ENCODE peak calls at places on chromosomes 2 and 18, in four cellular contexts. U is adipocyte, M is GM13976, P is AG04450. B is an unnamed sample.

GRCh38 chr2:215772003-215772402 is 241.3 kb downstream of the MREG start:
- DNase-seq in U (peak), M (no peak), P (no peak), B (no peak)

GRCh38 chr18:58671941-58672565 is 788 bp downstream of the MALT1 start:
- DNase-seq in U (peak), M (no peak), P (no peak), B (no peak)

GRCh38 chr18:31942301-31942998 is 478 bp downstream of the TRAPPC8 start:
- DNase-seq in U (peak), M (peak), P (no peak), B (no peak)

GRCh38 chr18:70422061-70422965 is 133.5 kb downstream of the SOCS6 start:
- DNase-seq in U (peak), M (no peak), P (peak), B (peak)

GRCh38 chr2:70767094-70767698 is 804 bp downstream of the ADD2 start:
- DNase-seq in U (no peak), M (peak), P (no peak), B (no peak)

GRCh38 chr2:62415518-62415917 is 90.5 kb downstream of the TMEM17 start:
- DNase-seq in U (no peak), M (no peak), P (no peak), B (no peak)

GRCh38 chr2:218959141-218959731 is at the start of gene CDK5R2:
- DNase-seq in U (peak), M (peak), P (peak), B (peak)

GRCh38 chr2:20666114-20666363 is 905 bp upstream of the GDF7 start:
- DNase-seq in U (no peak), M (peak), P (no peak), B (no peak)

GRCh38 chr2:9653485-9654271 is 22.9 kb upstream of the YWHAQ start:
- DNase-seq in U (no peak), M (no peak), P (no peak), B (no peak)

GRCh38 chr2:11542275-11542819 is 8.5 kb downstream of the GREB1 start:
- DNase-seq in U (no peak), M (no peak), P (no peak), B (no peak)

GRCh38 chr2:103788875-103789715 is 1027.3 kb downstream of the TMEM182 start:
- DNase-seq in U (no peak), M (no peak), P (no peak), B (no peak)

GRCh38 chr2:195121341-195121740 is 535.7 kb upstream of the SLC39A10 start:
- DNase-seq in U (no peak), M (no peak), P (no peak), B (no peak)

GRCh38 chr18:34807106-34807796 is 97.2 kb downstream of the DTNA start:
- DNase-seq in U (no peak), M (no peak), P (no peak), B (no peak)

GRCh38 chr2:169653636-169654035 is 40.6 kb downstream of the CFAP210 start:
- DNase-seq in U (no peak), M (no peak), P (no peak), B (no peak)

GRCh38 chr2:20668470-20668869 is 1.5 kb downstream of the GDF7 start:
- DNase-seq in U (no peak), M (peak), P (no peak), B (no peak)

GRCh38 chr18:42156266-42156665 is 201.2 kb downstream of the PIK3C3 start:
- DNase-seq in U (no peak), M (no peak), P (no peak), B (no peak)

GRCh38 chr2:173415663-173416469 is 61.2 kb downstream of the CDCA7 start:
- DNase-seq in U (no peak), M (no peak), P (no peak), B (no peak)

GRCh38 chr2:44349506-44349905 is 11.8 kb downstream of the PREPL start:
- DNase-seq in U (no peak), M (no peak), P (no peak), B (no peak)

GRCh38 chr18:9474103-9474982 is 970 bp upstream of the RALBP1 start:
- DNase-seq in U (peak), M (no peak), P (no peak), B (no peak)

GRCh38 chr2:23293063-23293462 is 91.9 kb upstream of the KLHL29 start:
- DNase-seq in U (no peak), M (no peak), P (no peak), B (no peak)

GRCh38 chr2:33240178-33240577 is 236.3 kb upstream of the RASGRP3 start:
- DNase-seq in U (no peak), M (no peak), P (peak), B (no peak)

GRCh38 chr2:88016948-88017779 is 817 bp upstream of the RNU2-63P start:
- DNase-seq in U (no peak), M (peak), P (no peak), B (no peak)

GRCh38 chr2:46858697-46859080 is 56.9 kb downstream of the MCFD2 start:
- DNase-seq in U (peak), M (no peak), P (peak), B (no peak)

GRCh38 chr2:72193723-72194122 is 46.1 kb upstream of the CYP26B1 start:
- DNase-seq in U (no peak), M (no peak), P (no peak), B (no peak)

GRCh38 chr2:241777686-241778627 is 1.3 kb downstream of the GAL3ST2 start:
- DNase-seq in U (no peak), M (peak), P (no peak), B (no peak)

GRCh38 chr2:121285077-121285449 is at the start of gene TFCP2L1:
- DNase-seq in U (peak), M (peak), P (no peak), B (no peak)

GRCh38 chr18:74023220-74023619 is 124.4 kb downstream of the FBXO15 start:
- DNase-seq in U (no peak), M (no peak), P (no peak), B (no peak)

GRCh38 chr2:133553838-133554408 is 14.3 kb downstream of the NCKAP5 start:
- DNase-seq in U (no peak), M (no peak), P (no peak), B (no peak)

GRCh38 chr2:70941701-70942100 is 6.0 kb downstream of the ATP6V1B1 start:
- DNase-seq in U (no peak), M (no peak), P (no peak), B (no peak)

GRCh38 chr18:72984290-72984689 is 116.5 kb upstream of the NETO1 start:
- DNase-seq in U (no peak), M (no peak), P (no peak), B (no peak)

GRCh38 chr2:85175369-85176299 is 42.4 kb downstream of the TCF7L1 start:
- DNase-seq in U (peak), M (no peak), P (no peak), B (no peak)

GRCh38 chr2:8679827-8680731 is 1.8 kb upstream of the ID2 start:
- DNase-seq in U (peak), M (no peak), P (no peak), B (no peak)

GRCh38 chr2:75311993-75312392 is 112.7 kb upstream of the TACR1 start:
- DNase-seq in U (no peak), M (peak), P (no peak), B (no peak)

GRCh38 chr2:158011055-158011771 is 90.5 kb upstream of the UPP2 start:
- DNase-seq in U (no peak), M (no peak), P (no peak), B (peak)

GRCh38 chr2:102672124-102672786 is 52.9 kb downstream of the SLC9A2 start:
- DNase-seq in U (no peak), M (no peak), P (no peak), B (no peak)

GRCh38 chr18:63063171-63063570 is 256.4 kb downstream of the BCL2 start:
- DNase-seq in U (peak), M (no peak), P (no peak), B (no peak)